ENCODE peak calls at places on chromosome 11, in five cellular contexts. V is stimulated activated naive CD4-positive, alpha-beta T cell treated with Interleukin-2 at 50 U/mL for 16 hours; E is substantia nigra; S is activated T-cell treated with anti-CD3 and anti-CD28 coated beads for 48 hours; Z is NCI-H748 treated with DMSO at 0.1 percent for 48 hours. L is an unnamed sample.

GRCh38 chr11:123650901-123651300 is 3.5 kb downstream of the SCN3B start:
- DNase-seq in S (no peak), E (no peak), Z (no peak), V (no peak), L (no peak)

GRCh38 chr11:19739872-19740271 is 27.2 kb downstream of the NAV2 start:
- DNase-seq in S (no peak), E (no peak), V (no peak), Z (no peak), L (no peak)

GRCh38 chr11:10379433-10379832 is 74.6 kb downstream of the ADM start:
- DNase-seq in S (no peak), E (no peak), Z (no peak), V (no peak), L (no peak)

GRCh38 chr11:87137711-87138110 is 100.0 kb downstream of the TMEM135 start:
- DNase-seq in E (no peak), Z (no peak), S (no peak), V (no peak), L (no peak)

GRCh38 chr11:69335010-69335409 is 41.1 kb downstream of the MYEOV start:
- DNase-seq in Z (no peak), E (no peak), V (no peak), S (no peak), L (no peak)

GRCh38 chr11:75561426-75562047 is 516 bp upstream of the SERPINH1 start:
- DNase-seq in S (no peak), V (no peak), E (no peak), Z (no peak), L (no peak)

GRCh38 chr11:41461057-41461681 is 1.7 kb upstream of the LRRC4C start:
- DNase-seq in V (no peak), E (no peak), S (no peak), Z (peak), L (no peak)

GRCh38 chr11:9615031-9615451 is 41.6 kb downstream of the WEE1 start:
- DNase-seq in E (no peak), V (no peak), S (no peak), Z (no peak), L (no peak)

GRCh38 chr11:124724854-124725718 is 14.7 kb upstream of the NRGN start:
- DNase-seq in Z (no peak), S (no peak), E (no peak), V (no peak), L (no peak)

GRCh38 chr11:87820026-87820425 is 355.2 kb downstream of the RAB38 start:
- DNase-seq in S (no peak), Z (no peak), V (no peak), E (no peak), L (no peak)

L was measured in T-helper 2 cell treated with Interferon-gamma antibody and Interleukin-4, amounts not matched to agents 5 μg/mL and 100 μg/mL, for 36 hours.